ENCODE peak calls at places on chromosomes 1 and 21, in four cellular contexts. One of them, this sample, is unnamed.
A peak's percentile ranks its signal among the peaks of the same experiment; 100 is the strongest.

GRCh38 chr1:112618114-112618720 is 724 bp downstream of the ST7L start:
- DNase-seq in GM12878: no peak
- DNase-seq in HL-60: no peak
- DNase-seq in K562: peak; percentile 29
- DNase-seq in this sample: no peak

GRCh38 chr1:188070848-188071247 is 1242.1 kb downstream of the PLA2G4A start:
- DNase-seq in GM12878: no peak
- DNase-seq in HL-60: no peak
- DNase-seq in K562: no peak
- DNase-seq in this sample: no peak

GRCh38 chr1:181062800-181063428 is 25.6 kb upstream of the IER5 start:
- DNase-seq in HL-60: peak; percentile 83
- DNase-seq in GM12878: peak; percentile 87
- DNase-seq in K562: no peak
- DNase-seq in this sample: no peak

GRCh38 chr1:6246497-6247295 is 2.7 kb downstream of the HES3 start:
- DNase-seq in GM12878: no peak
- DNase-seq in K562: peak; percentile 94
- DNase-seq in HL-60: peak; percentile 62
- DNase-seq in this sample: peak; percentile 91

GRCh38 chr1:114122891-114123621 is 30.6 kb downstream of the SYT6 start:
- DNase-seq in GM12878: no peak
- DNase-seq in K562: no peak
- DNase-seq in HL-60: peak; percentile 12
- DNase-seq in this sample: no peak

GRCh38 chr1:109615879-109616278 is 3.5 kb downstream of the GNAT2 start:
- DNase-seq in HL-60: peak; percentile 81
- DNase-seq in K562: no peak
- DNase-seq in GM12878: no peak
- DNase-seq in this sample: no peak

GRCh38 chr1:26833432-26834405 is 7.2 kb downstream of the ZDHHC18 start:
- DNase-seq in GM12878: peak; percentile 88
- DNase-seq in HL-60: peak; percentile 63
- DNase-seq in K562: no peak
- DNase-seq in this sample: peak; percentile 87

GRCh38 chr1:97668945-97669344 is 251.9 kb downstream of the DPYD start:
- DNase-seq in GM12878: no peak
- DNase-seq in HL-60: no peak
- DNase-seq in K562: no peak
- DNase-seq in this sample: no peak

GRCh38 chr1:42146916-42147320 is 6.3 kb upstream of the GUCA2B start:
- DNase-seq in K562: peak; percentile 79
- DNase-seq in HL-60: no peak
- DNase-seq in GM12878: no peak
- DNase-seq in this sample: peak; percentile 74

DNA sequence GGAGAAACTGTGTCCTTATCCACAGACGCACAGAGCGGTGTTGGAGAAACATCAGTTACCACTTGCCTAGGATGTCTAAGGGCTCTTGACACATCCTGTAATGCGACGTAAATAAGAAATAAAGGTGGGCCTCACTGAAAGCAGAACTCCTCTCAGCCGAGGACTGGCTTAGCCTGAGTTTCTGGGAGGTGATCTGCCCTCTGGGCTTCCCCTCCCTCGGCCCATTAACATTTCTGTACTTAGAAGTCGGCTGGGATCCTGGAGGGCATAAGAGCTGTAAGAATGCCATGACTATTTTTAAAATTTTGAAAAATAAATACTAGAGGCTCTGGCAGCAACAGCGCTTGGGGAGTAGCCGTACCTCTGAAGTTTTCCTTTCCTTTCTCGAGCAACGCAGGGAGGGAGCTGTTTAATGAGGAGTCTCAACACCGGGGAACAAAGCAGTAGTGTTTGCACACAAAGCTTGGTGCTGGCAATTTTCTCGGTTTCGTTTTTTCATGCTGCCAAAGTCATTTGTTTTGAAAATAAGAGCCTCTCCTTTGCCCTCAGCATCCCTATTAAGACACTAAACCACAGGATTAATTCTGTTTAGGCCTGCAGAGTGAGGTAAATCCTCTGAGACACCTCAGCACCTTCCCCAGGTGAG is 498.7 kb downstream of the SMYD3 start:
- DNase-seq in K562: no peak
- DNase-seq in GM12878: no peak
- DNase-seq in HL-60: no peak
- DNase-seq in this sample: no peak
- TF ChIP-seq POLR2AphosphoS5 in K562: no peak
- TF ChIP-seq POLR2AphosphoS5 in GM12878: no peak
- TF ChIP-seq POLR2AphosphoS5 in HL-60: no peak
- TF ChIP-seq POLR2AphosphoS5 in this sample: no peak

DNA sequence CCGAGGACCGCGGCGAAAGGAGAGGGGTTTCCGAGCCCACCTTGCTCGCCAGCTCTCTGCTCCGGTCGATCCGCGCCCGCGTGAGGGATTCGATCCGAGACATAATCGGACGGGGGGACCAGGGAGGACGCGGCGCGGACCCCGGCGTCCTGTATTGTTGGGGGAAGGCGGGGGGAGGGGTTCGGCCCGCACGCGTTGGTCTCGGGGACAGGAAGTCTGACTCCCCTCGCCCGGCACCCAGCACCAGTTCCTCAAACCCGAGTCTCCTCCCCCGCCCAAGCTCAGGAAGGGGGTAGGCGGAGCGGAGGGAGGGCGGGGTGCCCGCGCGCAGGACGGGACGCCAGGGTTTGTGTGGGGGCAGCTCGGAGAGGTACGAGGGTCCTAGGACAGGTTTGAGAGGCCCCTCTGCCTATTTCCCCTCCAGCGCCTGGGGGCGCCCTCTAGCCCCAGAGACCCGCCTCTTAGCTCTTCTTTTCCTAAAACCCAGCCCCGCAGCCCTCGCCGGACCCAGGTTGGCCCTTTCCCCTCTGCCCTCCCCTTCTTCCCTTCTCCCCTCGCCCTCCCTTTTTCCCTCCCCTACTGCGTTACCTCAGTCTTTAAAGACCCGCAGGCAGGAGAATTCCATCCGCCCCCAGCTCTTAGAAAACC is at the start of gene ARHGEF2:
- DNase-seq in GM12878: no peak
- DNase-seq in HL-60: peak; percentile 97
- DNase-seq in K562: peak; percentile 88
- DNase-seq in this sample: peak; percentile 91
- TF ChIP-seq SPI1 in GM12878: peak; percentile 91
- TF ChIP-seq SPI1 in HL-60: peak; percentile 96
- TF ChIP-seq SPI1 in K562: peak; percentile 96
- TF ChIP-seq SPI1 in this sample: peak; percentile 91

DNA sequence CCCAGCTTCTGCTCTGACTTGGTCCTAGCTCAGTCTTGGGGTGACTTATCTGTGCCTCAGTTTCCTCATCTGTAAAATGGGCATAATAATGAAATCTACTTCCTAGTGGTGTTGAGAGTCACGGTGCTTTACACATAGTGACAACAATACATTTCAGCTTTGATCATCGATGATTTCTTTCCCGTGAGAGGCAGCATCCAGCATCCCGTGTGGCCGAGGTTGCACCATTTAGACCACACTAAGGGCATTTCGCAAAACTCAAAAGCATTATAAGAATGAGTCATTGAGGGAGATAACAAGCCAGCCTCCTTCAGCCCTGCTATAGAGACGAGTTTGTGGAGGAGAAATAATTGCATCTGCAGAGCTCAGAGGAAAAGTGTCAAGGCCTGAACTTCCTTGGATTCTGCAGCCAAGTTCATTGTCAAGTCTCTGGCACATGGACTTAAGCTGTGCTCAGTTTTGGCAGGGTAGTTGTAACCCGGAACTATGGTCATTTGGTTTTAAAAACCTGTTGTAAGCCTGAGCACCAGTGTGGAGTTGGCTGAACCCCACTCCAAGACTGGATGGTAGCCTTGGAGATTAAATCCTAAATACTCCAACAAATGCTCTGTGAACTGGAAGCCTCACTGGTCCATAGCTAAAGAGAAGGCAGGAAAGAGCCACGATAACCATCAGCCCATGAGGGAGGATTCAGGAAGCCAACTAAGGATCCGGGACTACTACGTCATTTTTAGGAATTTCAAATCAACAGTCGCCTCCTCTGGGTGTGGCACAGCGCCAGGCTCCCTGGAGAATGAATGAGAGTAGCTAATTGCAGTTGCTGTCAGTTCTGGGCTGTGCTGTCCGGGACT is 64.2 kb downstream of the TCP10L start:
- DNase-seq in GM12878: no peak
- DNase-seq in K562: no peak
- DNase-seq in HL-60: peak; percentile 63
- DNase-seq in this sample: no peak
- TF ChIP-seq POLR2AphosphoS5 in GM12878: no peak
- TF ChIP-seq POLR2AphosphoS5 in K562: no peak
- TF ChIP-seq POLR2AphosphoS5 in HL-60: no peak
- TF ChIP-seq POLR2AphosphoS5 in this sample: no peak

GRCh38 chr1:55107989-55108388 is 68.6 kb downstream of the PCSK9 start:
- DNase-seq in HL-60: no peak
- DNase-seq in GM12878: no peak
- DNase-seq in K562: no peak
- DNase-seq in this sample: no peak
- TF ChIP-seq SPI1 in HL-60: no peak
- TF ChIP-seq SPI1 in GM12878: no peak
- TF ChIP-seq SPI1 in K562: no peak
- TF ChIP-seq SPI1 in this sample: no peak

DNA sequence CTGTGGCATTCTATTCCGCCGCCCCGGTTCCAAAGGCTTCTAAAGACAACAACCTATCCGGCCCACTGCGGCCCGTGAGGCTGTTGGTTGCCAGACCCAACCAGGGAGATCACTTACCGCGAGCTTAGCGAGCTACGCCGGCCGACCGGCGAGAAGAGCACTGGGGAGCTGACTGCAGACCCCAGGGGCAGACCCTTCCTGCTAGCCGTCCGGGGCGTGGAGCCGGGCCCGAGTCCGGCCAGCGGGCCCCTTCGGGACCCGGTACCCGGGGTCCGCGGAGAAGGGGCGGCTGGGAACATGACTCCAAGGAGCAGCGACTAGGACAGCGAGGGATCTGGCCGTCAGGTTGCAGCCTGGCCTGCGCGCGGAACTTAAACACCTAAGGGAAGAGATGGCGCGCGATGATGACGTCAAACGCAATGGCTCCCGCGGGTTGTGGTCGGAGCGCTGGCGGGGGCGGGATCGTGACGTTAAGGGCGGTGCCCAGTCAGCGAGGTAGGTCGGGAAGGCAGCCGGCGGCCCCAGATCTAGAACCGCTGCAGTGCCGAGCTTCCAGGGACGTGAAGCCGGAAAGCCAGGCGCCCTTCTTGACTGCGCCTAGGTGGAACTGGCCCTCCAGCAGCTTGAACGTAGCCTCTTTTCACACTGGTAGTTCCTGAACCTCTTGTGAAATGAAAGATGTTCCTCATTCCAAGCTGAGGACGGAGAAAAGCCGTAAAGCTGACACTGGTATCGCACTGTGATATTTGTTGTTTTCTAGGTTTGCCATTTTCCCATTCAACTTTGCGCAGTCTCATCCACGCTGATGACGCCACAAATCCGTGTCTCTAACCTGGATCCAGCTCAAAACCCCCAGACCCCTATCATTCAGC is at the start of gene NUP133:
- DNase-seq in GM12878: peak; percentile 86
- DNase-seq in K562: peak; percentile 98
- DNase-seq in HL-60: peak; percentile 98
- DNase-seq in this sample: peak; percentile 75
- TF ChIP-seq POLR2AphosphoS5 in GM12878: peak; percentile 97
- TF ChIP-seq POLR2AphosphoS5 in K562: peak; percentile 96
- TF ChIP-seq POLR2AphosphoS5 in HL-60: peak; percentile 93
- TF ChIP-seq POLR2AphosphoS5 in this sample: peak; percentile 87

GRCh38 chr1:245493029-245493428 is 338.2 kb downstream of the KIF26B start:
- DNase-seq in GM12878: no peak
- DNase-seq in K562: peak; percentile 37
- DNase-seq in HL-60: no peak
- DNase-seq in this sample: no peak

GRCh38 chr1:245501635-245502034 is 346.9 kb downstream of the KIF26B start:
- DNase-seq in GM12878: no peak
- DNase-seq in HL-60: peak; percentile 41
- DNase-seq in K562: no peak
- DNase-seq in this sample: no peak

GRCh38 chr1:245500546-245500945 is 345.8 kb downstream of the KIF26B start:
- DNase-seq in GM12878: no peak
- DNase-seq in K562: no peak
- DNase-seq in HL-60: peak; percentile 72
- DNase-seq in this sample: no peak

GRCh38 chr1:245489838-245490237 is 335.1 kb downstream of the KIF26B start:
- DNase-seq in K562: no peak
- DNase-seq in GM12878: no peak
- DNase-seq in HL-60: no peak
- DNase-seq in this sample: no peak

DNA sequence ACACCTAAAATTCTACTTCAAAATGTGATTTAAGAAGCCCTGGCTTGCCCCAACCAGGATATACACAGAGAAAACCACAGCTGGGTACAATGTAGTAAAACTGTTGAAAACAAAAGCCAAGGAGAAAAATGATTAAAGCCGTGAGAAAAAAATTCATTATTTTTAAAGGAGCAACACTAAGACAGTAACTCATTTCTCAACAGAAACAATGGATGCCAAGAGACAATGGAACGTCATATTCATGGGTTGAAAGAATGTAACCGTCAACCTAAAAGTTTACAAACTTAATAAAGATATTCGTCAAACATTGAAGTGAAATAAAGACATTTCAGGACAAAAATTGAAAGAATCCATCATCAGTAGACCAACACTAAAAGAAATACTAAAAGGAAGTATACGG is 340.9 kb downstream of the KIF26B start:
- DNase-seq in GM12878: no peak
- DNase-seq in HL-60: no peak
- DNase-seq in K562: no peak
- DNase-seq in this sample: no peak
- TF ChIP-seq SPI1 in GM12878: no peak
- TF ChIP-seq SPI1 in HL-60: no peak
- TF ChIP-seq SPI1 in K562: no peak
- TF ChIP-seq SPI1 in this sample: no peak

DNA sequence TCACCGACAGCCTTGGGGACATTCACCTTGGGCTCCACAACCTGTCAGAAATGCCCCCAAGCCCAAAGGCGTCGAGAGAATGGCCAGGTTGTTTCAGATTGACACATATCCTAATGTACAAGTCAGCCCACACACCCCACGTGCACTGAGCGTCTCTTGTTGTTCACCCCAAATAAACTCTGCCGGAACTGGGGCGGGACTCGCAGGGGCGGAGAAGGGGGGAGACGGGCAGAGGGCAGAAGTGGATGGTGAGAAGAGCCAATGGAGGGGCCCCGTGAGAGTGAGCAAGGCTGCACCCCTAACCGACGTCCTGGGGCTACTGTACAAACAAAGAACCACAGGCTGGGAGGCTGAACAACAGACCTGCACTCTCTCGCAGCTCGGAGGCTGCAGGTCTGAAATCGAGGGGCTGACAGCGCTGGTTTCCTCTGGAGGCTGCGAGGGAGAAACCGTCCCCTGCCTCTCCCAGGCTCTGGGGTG is 8.5 kb upstream of the UMODL1 start:
- DNase-seq in K562: no peak
- DNase-seq in HL-60: no peak
- DNase-seq in GM12878: peak; percentile 82
- DNase-seq in this sample: peak; percentile 70
- TF ChIP-seq POLR2AphosphoS5 in K562: no peak
- TF ChIP-seq POLR2AphosphoS5 in HL-60: peak; percentile 20
- TF ChIP-seq POLR2AphosphoS5 in GM12878: peak; percentile 81
- TF ChIP-seq POLR2AphosphoS5 in this sample: peak; percentile 76

This sample was measured in GM12891.